ENCODE peak calls at places on chromosomes 11 and 22, in eight cellular contexts. B is activated CD8-positive, alpha-beta T cell treated with anti-CD3 and anti-CD28 coated beads, Interleukin-2, amount 10 ng/mL, durations not matched to agents 7 days and 5 days; H is stimulated activated effector memory CD8-positive, alpha-beta T cell treated with anti-CD3 and anti-CD28 coated beads, Interleukin-12 subunit alpha, Interleukin-12 subunit beta, amount 100 ng/mL, for 72 hours; A is activated effector memory CD4-positive, alpha-beta T cell treated with Interleukin-2 at 50 U/mL for 16 hours; F is H1; Z is AG08396; Q is upper lobe of right lung; E is T-helper 9 cell. Y is an unnamed sample.

GRCh38 chr11:111460340-111460739 is 51.8 kb downstream of the BTG4 start:
- DNase-seq in H (no peak), A (no peak), Z (no peak), F (no peak), E (no peak), Q (no peak), B (peak; percentile 12), Y (no peak)

GRCh38 chr22:19846620-19847344 is 7.9 kb downstream of the GNB1L start:
- DNase-seq in H (no peak), Q (no peak), Z (no peak), A (no peak), B (no peak), E (no peak), F (no peak), Y (no peak)

GRCh38 chr11:66857234-66857926 is 516 bp downstream of the LRFN4 start:
- DNase-seq in B (no peak), Z (peak; percentile 42), E (no peak), F (peak; percentile 73), H (no peak), Q (no peak), A (no peak), Y (no peak)

GRCh38 chr11:124301482-124301881 is 12.3 kb downstream of the OR8D1 start:
- DNase-seq in Z (no peak), Q (no peak), E (no peak), B (no peak), F (no peak), H (no peak), A (no peak), Y (no peak)

GRCh38 chr11:115272925-115273324 is 231.3 kb downstream of the CADM1 start:
- DNase-seq in Z (no peak), A (no peak), F (no peak), H (no peak), Q (no peak), E (no peak), B (no peak), Y (no peak)

GRCh38 chr11:110947100-110947499 is 234.9 kb upstream of the ARHGAP20 start:
- DNase-seq in Z (no peak), E (no peak), H (no peak), Q (no peak), A (no peak), F (no peak), B (no peak), Y (no peak)

GRCh38 chr22:49734882-49735281 is 92.8 kb downstream of the BRD1 start:
- DNase-seq in Z (no peak), B (no peak), Q (peak; percentile 29), F (no peak), E (no peak), A (no peak), H (no peak), Y (no peak)

GRCh38 chr22:32684822-32685187 is 116.7 kb upstream of the TIMP3 start:
- DNase-seq in H (no peak), A (no peak), B (no peak), Z (no peak), E (no peak), F (no peak), Q (no peak), Y (no peak)

GRCh38 chr22:50271519-50271970 is 1.4 kb upstream of the MAPK11 start:
- DNase-seq in F (peak; percentile 88), A (peak; percentile 41), Q (peak; percentile 84), Z (peak; percentile 87), E (peak; percentile 44), B (peak; percentile 73), H (peak; percentile 60), Y (peak; percentile 25)

Y was measured in CD8-positive, alpha-beta memory T cell.